ENCODE peak calls at places on chromosomes 3 and 15, in seven cellular contexts. P, A, D, I, Y, Q and B are unnamed samples.

GRCh38 chr15:100234158-100235029 is 107.4 kb downstream of the ADAMTS17 start:
- DNase-seq in Y (no peak), I (no peak), P (no peak), D (no peak), A (no peak), Q (no peak), B (no peak)

GRCh38 chr3:135779590-135780235 is 185.8 kb upstream of the PPP2R3A start:
- DNase-seq in Q (no peak), Y (no peak), P (no peak), I (no peak), D (no peak), A (no peak), B (no peak)

GRCh38 chr3:81451611-81452010 is 309.8 kb downstream of the GBE1 start:
- DNase-seq in A (no peak), Q (no peak), P (no peak), D (peak), Y (no peak), I (no peak), B (no peak)

GRCh38 chr3:32004111-32004790 is 22.7 kb downstream of the ZNF860 start:
- DNase-seq in D (peak), I (no peak), A (no peak), Q (no peak), Y (no peak), P (no peak), B (peak)

GRCh38 chr3:195717416-195717815 is 3.4 kb upstream of the MUC20 start:
- DNase-seq in A (no peak), D (no peak), Q (no peak), Y (no peak), P (no peak), I (no peak), B (no peak)

GRCh38 chr3:175851541-175851940 is 992.4 kb downstream of the NAALADL2 start:
- DNase-seq in A (no peak), Y (no peak), I (no peak), P (no peak), D (no peak), Q (no peak), B (no peak)

GRCh38 chr3:62238003-62238402 is 135.3 kb downstream of the FEZF2 start:
- DNase-seq in I (no peak), Y (no peak), P (no peak), D (no peak), Q (no peak), A (no peak), B (no peak)

GRCh38 chr3:18559323-18559972 is 134.3 kb upstream of the SATB1 start:
- DNase-seq in A (no peak), Y (peak), D (peak), I (peak), P (peak), Q (peak), B (peak)

GRCh38 chr3:132378048-132378762 is 39.1 kb upstream of the DNAJC13 start:
- DNase-seq in A (no peak), Y (no peak), P (no peak), I (no peak), Q (no peak), D (no peak), B (no peak)

GRCh38 chr15:70566047-70566835 is 197.1 kb downstream of the UACA start:
- DNase-seq in A (no peak), I (no peak), Q (no peak), P (no peak), D (no peak), Y (no peak), B (no peak)

GRCh38 chr3:156180077-156180476 is 59.7 kb downstream of the KCNAB1 start:
- DNase-seq in I (no peak), Q (no peak), D (no peak), A (no peak), Y (no peak), P (no peak), B (no peak)

GRCh38 chr3:10263549-10264363 is 15.5 kb downstream of the TATDN2 start:
- DNase-seq in P (peak), I (peak), A (peak), Q (no peak), D (peak), Y (peak), B (peak)

GRCh38 chr3:30518201-30518864 is 88.1 kb upstream of the TGFBR2 start:
- DNase-seq in D (no peak), A (no peak), I (no peak), Y (no peak), Q (peak), P (no peak), B (no peak)

GRCh38 chr3:42732829-42733459 is 30.3 kb upstream of the HHATL start:
- DNase-seq in P (no peak), A (no peak), Y (no peak), D (no peak), Q (no peak), I (no peak), B (no peak)

GRCh38 chr3:59994720-59995304 is 945.0 kb upstream of the CFAP20DC start:
- DNase-seq in A (no peak), I (no peak), Y (no peak), D (no peak), P (no peak), Q (no peak), B (no peak)

GRCh38 chr3:26078539-26078938 is 288.6 kb downstream of the OXSM start:
- DNase-seq in D (no peak), Y (no peak), I (no peak), Q (no peak), A (no peak), P (no peak), B (no peak)

GRCh38 chr15:52567886-52568568 is 803 bp downstream of the ARPP19 start:
- DNase-seq in I (peak), P (peak), A (no peak), Q (peak), Y (peak), D (no peak), B (peak)

GRCh38 chr15:101176625-101177024 is 75.2 kb downstream of the CHSY1 start:
- DNase-seq in I (no peak), Q (no peak), D (peak), P (no peak), A (no peak), Y (no peak), B (no peak)